ENCODE peak calls at places on chromosomes 12 and 14, in nine cellular contexts. M, Z, I, G, E, K, Q, W and B are unnamed samples.

GRCh38 chr14:58138065-58138718 is 13.8 kb downstream of the ARMH4 start:
- DNase-seq in M (no peak), Z (no peak), I (no peak), G (no peak), E (no peak), K (no peak), Q (no peak), W (no peak), B (peak)

GRCh38 chr12:76029982-76030377 is 1.6 kb downstream of the PHLDA1 start:
- DNase-seq in M (no peak), Z (peak), I (peak), G (no peak), E (peak), K (peak), Q (no peak), W (no peak), B (peak)

GRCh38 chr14:22221508-22221907 is 367.5 kb downstream of the DAD1 start:
- DNase-seq in M (no peak), Z (peak), I (no peak), G (no peak), E (no peak), K (peak), Q (no peak), W (no peak), B (no peak)

GRCh38 chr12:78229491-78230209 is 399.0 kb downstream of the NAV3 start:
- DNase-seq in M (no peak), Z (peak), I (peak), G (peak), E (peak), K (peak), Q (peak), W (no peak), B (peak)

GRCh38 chr14:21385170-21385904 is 1.5 kb upstream of the SUPT16H start:
- DNase-seq in M (no peak), Z (no peak), I (no peak), G (no peak), E (no peak), K (no peak), Q (no peak), W (no peak), B (no peak)

GRCh38 chr14:73753887-73754880 is 40.0 kb upstream of the PNMA1 start:
- DNase-seq in M (peak), Z (no peak), I (no peak), G (peak), E (no peak), K (no peak), Q (no peak), W (no peak), B (peak)

GRCh38 chr14:38003746-38004609 is 203.7 kb upstream of the SSTR1 start:
- DNase-seq in M (no peak), Z (no peak), I (no peak), G (no peak), E (no peak), K (no peak), Q (no peak), W (no peak), B (no peak)

GRCh38 chr12:97637770-97638169 is 175.2 kb downstream of the RMST start:
- DNase-seq in M (no peak), Z (no peak), I (no peak), G (no peak), E (peak), K (no peak), Q (no peak), W (no peak), B (no peak)

GRCh38 chr14:85572845-85573244 is 42.9 kb downstream of the FLRT2 start:
- DNase-seq in M (no peak), Z (no peak), I (no peak), G (no peak), E (no peak), K (peak), Q (no peak), W (peak), B (no peak)

GRCh38 chr12:50505945-50506344 is 1.2 kb downstream of the DIP2B start:
- DNase-seq in M (no peak), Z (no peak), I (no peak), G (no peak), E (no peak), K (peak), Q (peak), W (no peak), B (no peak)

DNA sequence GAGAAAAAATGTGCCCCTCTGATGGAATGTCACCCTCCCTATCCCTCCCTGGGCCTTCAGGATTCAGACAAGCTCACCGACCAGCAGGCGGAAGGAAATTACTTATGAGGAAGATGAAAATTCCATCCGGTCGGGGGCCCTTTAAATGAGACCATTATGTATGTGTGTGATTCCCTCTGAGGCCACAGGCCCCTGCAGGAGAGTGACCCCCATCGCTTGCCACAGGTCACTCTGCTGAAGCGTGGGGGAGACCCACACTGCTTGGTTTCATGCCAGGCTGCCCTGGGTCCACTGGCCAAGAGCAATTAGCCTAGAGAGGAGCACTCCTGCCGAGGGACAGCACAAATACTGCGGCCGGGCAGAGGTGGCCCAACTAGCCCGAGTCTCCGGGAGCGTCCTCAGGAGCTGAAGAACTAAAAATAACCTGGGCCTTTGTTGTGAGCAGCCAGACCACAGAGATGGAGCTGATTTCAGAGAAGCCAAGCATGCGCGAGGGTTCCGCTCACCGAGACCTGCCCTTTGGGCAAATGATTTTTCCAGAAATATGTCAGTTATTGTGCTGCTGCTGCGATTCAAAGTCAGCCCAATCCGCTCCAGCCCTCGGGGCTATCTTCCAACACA is 276.4 kb downstream of the DPF3 start:
- DNase-seq in M (peak), Z (no peak), I (no peak), G (no peak), E (peak), K (peak), Q (no peak), W (no peak), B (no peak)
- TF ChIP-seq CTCF in M (no peak), Z (no peak), I (no peak), G (no peak), E (no peak), K (peak), Q (no peak), W (no peak), B (no peak)

DNA sequence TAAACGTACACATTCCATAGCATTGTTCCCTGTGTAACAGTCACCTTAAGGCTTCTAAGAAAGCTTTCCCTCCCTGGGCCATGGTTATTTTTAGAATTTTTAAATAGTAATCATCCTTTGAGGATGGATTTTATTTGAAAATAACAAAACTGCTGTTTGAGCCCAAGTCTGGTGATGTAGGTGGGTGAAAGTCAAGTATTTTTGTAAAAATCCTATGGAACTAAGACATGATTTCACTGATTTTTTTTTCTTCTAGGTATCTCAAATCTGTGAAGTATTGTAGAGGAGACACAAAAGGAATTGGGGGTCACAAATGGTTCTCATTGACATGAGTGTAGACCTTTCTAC is 1.4 kb downstream of the ISCU start:
- DNase-seq in M (no peak), Z (no peak), I (no peak), G (no peak), E (no peak), K (no peak), Q (no peak), W (no peak), B (no peak)
- TF ChIP-seq CTCF in M (peak), Z (no peak), I (no peak), G (peak), E (peak), K (no peak), Q (no peak), W (no peak), B (peak)

GRCh38 chr14:34498684-34499412 is 36.8 kb upstream of the SPTSSA start:
- DNase-seq in M (no peak), Z (peak), I (no peak), G (peak), E (no peak), K (peak), Q (peak), W (no peak), B (peak)
- TF ChIP-seq CTCF in M (peak), Z (peak), I (no peak), G (peak), E (no peak), K (peak), Q (peak), W (peak), B (peak)

DNA sequence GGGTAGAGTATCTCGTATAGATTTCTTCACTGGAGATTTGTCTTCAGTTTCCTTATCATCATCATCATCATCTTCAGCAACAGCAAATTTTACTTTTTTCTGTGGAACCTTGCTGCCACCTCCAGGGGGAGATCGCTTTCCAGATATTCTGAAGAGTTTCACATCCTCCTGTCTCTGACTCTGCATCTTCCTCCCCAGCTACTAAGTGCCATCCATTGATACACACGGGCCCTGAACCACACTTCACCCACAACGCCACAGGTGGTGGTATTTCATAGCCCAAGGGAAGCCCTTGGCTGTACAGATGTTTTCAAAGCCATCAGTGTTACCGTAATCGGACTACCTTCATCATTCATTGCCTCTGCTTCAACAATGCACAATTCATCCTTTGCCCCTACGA is 82.2 kb downstream of the PPP2R5C start:
- DNase-seq in M (no peak), Z (peak), I (no peak), G (no peak), E (no peak), K (peak), Q (no peak), W (no peak), B (no peak)
- TF ChIP-seq CTCF in M (peak), Z (no peak), I (peak), G (peak), E (no peak), K (peak), Q (peak), W (peak), B (peak)

GRCh38 chr14:60980811-60981625 is at the start of the genes SLC38A6 and TRMT5:
- DNase-seq in M (peak), Z (peak), I (peak), G (peak), E (peak), K (peak), Q (peak), W (peak), B (peak)
- TF ChIP-seq CTCF in M (no peak), Z (no peak), I (no peak), G (no peak), E (no peak), K (no peak), Q (peak), W (no peak), B (no peak)

DNA sequence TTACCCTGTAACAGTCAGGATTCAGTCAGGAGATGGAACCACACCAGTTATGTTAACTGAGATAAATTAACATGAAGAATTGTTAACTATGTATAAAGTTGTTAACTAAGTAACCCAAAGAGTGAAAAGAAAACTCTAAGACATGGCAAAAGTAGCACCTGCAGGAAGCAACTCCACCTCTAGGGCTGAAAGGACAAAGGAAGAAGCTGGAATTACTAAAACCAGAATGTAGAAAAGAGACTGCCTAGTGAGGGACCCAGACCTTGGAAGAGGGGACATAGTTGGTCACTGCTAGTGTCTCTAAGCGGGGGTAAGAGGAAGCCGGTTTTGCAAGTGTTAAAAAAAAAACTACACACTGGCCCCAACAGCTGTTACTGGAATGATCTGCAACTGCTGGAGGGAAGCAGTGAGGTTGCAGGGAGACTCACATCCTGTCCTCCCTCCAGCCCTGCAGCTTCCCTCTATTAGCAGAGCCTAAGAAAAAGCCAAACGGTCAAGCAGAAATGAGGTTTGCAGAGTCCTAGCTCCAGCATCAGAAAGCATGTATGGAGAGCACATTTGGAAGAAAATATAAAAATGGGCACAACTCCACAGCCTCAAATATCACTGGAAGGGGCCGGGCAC is 39.7 kb downstream of the GPR135 start:
- DNase-seq in M (peak), Z (no peak), I (no peak), G (peak), E (no peak), K (peak), Q (no peak), W (peak), B (no peak)
- TF ChIP-seq CTCF in M (no peak), Z (no peak), I (no peak), G (peak), E (no peak), K (peak), Q (no peak), W (peak), B (peak)